ENCODE peak calls at places on chromosomes 3 and 15, in seven cellular contexts. R, G, M, J, P, H and O are unnamed samples.
A peak's percentile ranks its signal among the peaks of the same experiment; 100 is the strongest.

GRCh38 chr3:179432451-179432850 is 18.8 kb downstream of the GNB4 start:
- DNase-seq in J (no peak), G (no peak), H (no peak), R (no peak), P (no peak), M (no peak), O (no peak)

GRCh38 chr15:69138963-69139362 is 21.5 kb upstream of the GLCE start:
- DNase-seq in J (no peak), H (no peak), G (no peak), M (no peak), P (no peak), R (no peak), O (no peak)

GRCh38 chr15:71272932-71273331 is 157.7 kb downstream of the THSD4 start:
- DNase-seq in J (no peak), R (peak; percentile 52), G (no peak), H (peak; percentile 68), M (no peak), P (no peak), O (no peak)

GRCh38 chr3:114714237-114714636 is 420.4 kb downstream of the TIGIT start:
- DNase-seq in J (no peak), R (no peak), P (no peak), M (no peak), H (no peak), G (no peak), O (no peak)

GRCh38 chr15:79953951-79954444 is 17.0 kb downstream of the BCL2A1 start:
- DNase-seq in P (no peak), G (no peak), J (no peak), M (no peak), R (peak; percentile 61), H (no peak), O (no peak)

GRCh38 chr3:108292905-108293328 is 3.4 kb upstream of the HHLA2 start:
- DNase-seq in P (no peak), G (no peak), J (no peak), M (no peak), R (no peak), H (no peak), O (no peak)

GRCh38 chr3:192821161-192821560 is 93.8 kb upstream of the FGF12 start:
- DNase-seq in P (no peak), G (no peak), R (no peak), H (no peak), J (no peak), M (no peak), O (no peak)

GRCh38 chr3:115819785-115820384 is 196.6 kb downstream of the GAP43 start:
- DNase-seq in M (peak; percentile 61), P (peak; percentile 68), H (peak; percentile 88), G (peak; percentile 74), J (peak; percentile 83), R (peak; percentile 91), O (peak; percentile 11)

GRCh38 chr3:150242220-150242938 is 165.7 kb upstream of the TSC22D2 start:
- DNase-seq in P (no peak), R (peak; percentile 52), G (no peak), M (no peak), J (no peak), H (no peak), O (no peak)

GRCh38 chr3:64691051-64691450 is 3.3 kb upstream of the ADAMTS9 start:
- DNase-seq in M (no peak), R (peak; percentile 11), J (no peak), H (no peak), G (no peak), P (no peak), O (peak; percentile 67)

GRCh38 chr3:8152826-8153418 is 348.7 kb upstream of the LMCD1 start:
- DNase-seq in P (no peak), M (no peak), R (no peak), G (no peak), J (no peak), H (no peak), O (no peak)

GRCh38 chr3:52333869-52334557 is 17.9 kb downstream of the DNAH1 start:
- DNase-seq in G (no peak), H (no peak), J (no peak), M (no peak), R (no peak), P (no peak), O (no peak)

GRCh38 chr15:63500265-63501250 is 3.8 kb upstream of the USP3 start:
- DNase-seq in M (no peak), G (no peak), H (no peak), P (no peak), J (no peak), R (no peak), O (no peak)

GRCh38 chr3:117786339-117786738 is 1076.8 kb downstream of the TUSC7 start:
- DNase-seq in H (no peak), M (no peak), R (no peak), J (no peak), P (no peak), G (no peak), O (no peak)

GRCh38 chr15:42033214-42033873 is 12.5 kb upstream of the PLA2G4E start:
- DNase-seq in P (no peak), M (no peak), H (no peak), J (no peak), R (no peak), G (no peak), O (peak; percentile 22)

GRCh38 chr3:111668912-111669488 is 73.9 kb upstream of the ZBED2 start:
- DNase-seq in H (peak; percentile 61), J (no peak), M (peak; percentile 55), G (no peak), R (peak; percentile 77), P (peak; percentile 47), O (no peak)

DNA sequence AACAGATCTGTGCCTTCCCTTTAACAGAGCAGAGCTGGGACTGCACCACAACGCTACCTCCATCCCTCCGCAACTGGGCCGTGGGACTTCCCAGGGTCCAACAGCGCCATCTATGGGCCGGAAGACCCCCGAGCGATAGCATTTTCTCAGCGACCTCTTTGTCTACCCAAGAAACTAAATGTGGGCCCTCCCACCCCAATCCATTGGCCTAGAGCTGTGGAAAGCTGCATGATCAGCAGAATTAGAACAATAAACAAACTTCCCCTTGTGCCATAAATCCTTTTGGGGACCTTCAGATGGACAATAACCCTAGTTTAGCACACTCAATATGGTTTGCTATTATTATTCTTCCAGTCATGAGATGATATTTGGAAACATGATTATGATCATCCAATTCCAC is 74.8 kb upstream of the NTRK3 start:
- DNase-seq in J (peak; percentile 96), M (peak; percentile 69), P (peak; percentile 72), R (peak; percentile 3), G (no peak), H (peak; percentile 85), O (no peak)
- TF ChIP-seq CTCF in J (peak; percentile 96), M (peak; percentile 70), P (peak; percentile 89), R (peak; percentile 28), G (peak; percentile 19), H (peak; percentile 52), O (peak; percentile 11)

GRCh38 chr3:195312714-195313113 is 41.8 kb upstream of the XXYLT1 start:
- DNase-seq in H (no peak), M (no peak), P (no peak), G (no peak), R (no peak), J (no peak), O (no peak)
- H3K27ac ChIP-seq in H (no peak overlapping the region), M (no peak overlapping the region), P (no peak overlapping the region), G (no peak overlapping the region), R (no peak overlapping the region), J (no peak overlapping the region), O (no peak overlapping the region)

GRCh38 chr3:74145277-74145676 is 469.2 kb downstream of the CNTN3 start:
- DNase-seq in M (no peak), R (no peak), P (no peak), J (no peak), G (no peak), H (no peak), O (no peak)

GRCh38 chr3:74137790-74138189 is 476.7 kb downstream of the CNTN3 start:
- DNase-seq in H (no peak), J (no peak), G (no peak), R (no peak), M (no peak), P (no peak), O (no peak)

GRCh38 chr3:74135808-74136207 is 478.7 kb downstream of the CNTN3 start:
- DNase-seq in J (no peak), H (no peak), P (no peak), G (no peak), R (no peak), M (no peak), O (no peak)

GRCh38 chr3:74139648-74140047 is 474.8 kb downstream of the CNTN3 start:
- DNase-seq in M (no peak), P (no peak), J (peak; percentile 48), G (no peak), R (peak; percentile 16), H (peak; percentile 4), O (no peak)
- TF ChIP-seq CTCF in M (no peak), P (no peak), J (peak; percentile 68), G (no peak), R (peak; percentile 16), H (no peak), O (no peak)

DNA sequence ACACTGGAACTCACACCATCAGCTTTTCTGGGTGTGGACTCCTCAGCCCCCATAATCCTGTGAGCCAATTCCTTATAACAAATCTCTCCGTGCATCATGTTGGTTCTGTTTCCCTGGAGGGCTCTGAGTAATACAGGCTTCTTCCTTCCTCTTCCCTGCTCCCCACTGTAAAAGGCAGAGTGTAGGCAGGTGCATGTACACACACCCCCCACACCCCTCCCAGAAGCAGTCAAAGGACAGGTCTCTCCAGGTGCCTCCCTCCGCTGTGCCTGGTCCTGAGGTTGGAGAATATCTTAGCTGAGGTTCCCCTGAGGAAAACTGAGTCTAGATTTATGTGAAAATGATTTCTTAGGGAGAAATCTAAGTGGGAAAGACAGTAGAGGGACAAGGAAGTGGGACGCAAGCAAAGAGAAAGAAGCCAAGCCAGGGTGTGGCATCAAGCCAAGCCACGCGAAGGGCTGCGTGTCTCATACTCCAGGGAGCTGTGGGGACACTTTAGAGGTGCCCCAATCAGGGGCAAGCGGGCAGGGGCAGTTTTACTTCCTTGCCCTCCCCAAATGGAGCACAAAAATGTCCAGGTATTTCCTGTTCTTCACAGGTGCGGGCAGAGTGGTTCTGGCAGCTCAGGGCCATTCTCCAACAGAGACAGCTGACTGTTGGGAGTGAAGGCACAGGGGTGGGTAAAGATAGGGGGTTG is 86.6 kb downstream of the HMG20A start:
- DNase-seq in H (no peak), M (peak; percentile 41), P (no peak), R (no peak), G (peak; percentile 78), J (no peak), O (peak; percentile 74)
- H3K27ac ChIP-seq in H (no peak overlapping the region), M (peak overlapping the region; percentile 84), P (peak overlapping the region; percentile 36), R (no peak overlapping the region), G (peak overlapping the region; percentile 52), J (no peak overlapping the region), O (peak overlapping the region; percentile 66)

GRCh38 chr3:170529346-170529745 is 56.5 kb downstream of the SLC7A14 start:
- DNase-seq in H (no peak), P (no peak), R (no peak), M (no peak), J (no peak), G (no peak), O (no peak)
- TF ChIP-seq CTCF in H (no peak), P (no peak), R (no peak), M (no peak), J (no peak), G (no peak), O (no peak)

GRCh38 chr15:39491917-39492490 is 88.9 kb upstream of the THBS1 start:
- DNase-seq in G (no peak), J (no peak), P (no peak), H (peak; percentile 17), R (no peak), M (no peak), O (no peak)
- H3K27ac ChIP-seq in G (peak overlapping the region; percentile 77), J (no peak overlapping the region), P (no peak overlapping the region), H (peak overlapping the region; percentile 88), R (no peak overlapping the region), M (no peak overlapping the region), O (peak overlapping the region; percentile 60)